ENCODE peak calls at places on chromosomes 11 and 22, in four cellular contexts. R is PC-3, Y is M059J, D is GM12892. K is an unnamed sample.

GRCh38 chr22:44146088-44146861 is 34.5 kb upstream of the PARVG start:
- DNase-seq in R (no peak), Y (no peak), D (no peak), K (no peak)

GRCh38 chr22:46405925-46406324 is 70.4 kb downstream of the TRMU start:
- DNase-seq in R (no peak), Y (no peak), D (no peak), K (no peak)

GRCh38 chr11:130403301-130403804 is 25.1 kb downstream of the ADAMTS8 start:
- DNase-seq in R (peak; percentile 87), Y (peak; percentile 80), D (no peak), K (peak; percentile 70)

GRCh38 chr11:29129850-29130249 is 887.0 kb downstream of the KCNA4 start:
- DNase-seq in R (peak; percentile 40), Y (peak; percentile 69), D (no peak), K (no peak)

GRCh38 chr11:128747728-128748148 is 53.9 kb downstream of the FLI1 start:
- DNase-seq in R (no peak), Y (no peak), D (no peak), K (no peak)

GRCh38 chr11:30585067-30585891 is 874 bp downstream of the MPPED2 start:
- DNase-seq in R (no peak), Y (no peak), D (peak; percentile 22), K (no peak)

GRCh38 chr11:114399903-114400221 is 449 bp downstream of the C11orf71 start:
- DNase-seq in R (no peak), Y (no peak), D (no peak), K (no peak)

GRCh38 chr11:22304337-22304961 is 33.7 kb upstream of the SLC17A6 start:
- DNase-seq in R (peak; percentile 37), Y (peak; percentile 16), D (no peak), K (no peak)

GRCh38 chr11:120331301-120331966 is 4.8 kb upstream of the ARHGEF12 start:
- DNase-seq in R (peak; percentile 95), Y (peak; percentile 93), D (no peak), K (peak; percentile 29)